ENCODE peak calls at places on chromosomes 4 and X, in seven cellular contexts. One of them, this sample, is unnamed.

GRCh38 chrX:119234931-119235555 is 1.0 kb upstream of the PGRMC1 start:
- DNase-seq in SK-N-SH: no peak
- DNase-seq in NB4: no peak
- DNase-seq in colonic mucosa: peak; percentile 22
- DNase-seq in K562: no peak
- DNase-seq in cardiac muscle cell: peak; percentile 5
- DNase-seq in esophagus squamous epithelium: no peak
- DNase-seq in this sample: no peak

GRCh38 chr4:8838911-8839431 is 32.7 kb downstream of the HMX1 start:
- DNase-seq in esophagus squamous epithelium: no peak
- DNase-seq in SK-N-SH: peak; percentile 48
- DNase-seq in NB4: no peak
- DNase-seq in colonic mucosa: no peak
- DNase-seq in cardiac muscle cell: no peak
- DNase-seq in K562: no peak
- DNase-seq in this sample: no peak

GRCh38 chr4:48490680-48491513 is 845 bp downstream of the ZAR1 start:
- DNase-seq in K562: no peak
- DNase-seq in cardiac muscle cell: no peak
- DNase-seq in esophagus squamous epithelium: no peak
- DNase-seq in colonic mucosa: peak; percentile 48
- DNase-seq in SK-N-SH: no peak
- DNase-seq in NB4: no peak
- DNase-seq in this sample: no peak

GRCh38 chr4:110020139-110020538 is 107.5 kb downstream of the EGF start:
- DNase-seq in NB4: no peak
- DNase-seq in K562: no peak
- DNase-seq in SK-N-SH: no peak
- DNase-seq in esophagus squamous epithelium: no peak
- DNase-seq in colonic mucosa: no peak
- DNase-seq in cardiac muscle cell: peak; percentile 30
- DNase-seq in this sample: no peak

GRCh38 chr4:36758312-36758690 is 476.9 kb downstream of the DTHD1 start:
- DNase-seq in K562: no peak
- DNase-seq in colonic mucosa: no peak
- DNase-seq in esophagus squamous epithelium: no peak
- DNase-seq in NB4: no peak
- DNase-seq in SK-N-SH: no peak
- DNase-seq in cardiac muscle cell: no peak
- DNase-seq in this sample: no peak

GRCh38 chr4:11165052-11165451 is 263.6 kb downstream of the HS3ST1 start:
- DNase-seq in esophagus squamous epithelium: no peak
- DNase-seq in colonic mucosa: no peak
- DNase-seq in K562: no peak
- DNase-seq in cardiac muscle cell: no peak
- DNase-seq in NB4: no peak
- DNase-seq in SK-N-SH: no peak
- DNase-seq in this sample: no peak

GRCh38 chr4:141027421-141027820 is 105.8 kb downstream of the RNF150 start:
- DNase-seq in cardiac muscle cell: peak; percentile 44
- DNase-seq in colonic mucosa: no peak
- DNase-seq in SK-N-SH: no peak
- DNase-seq in esophagus squamous epithelium: no peak
- DNase-seq in K562: no peak
- DNase-seq in NB4: no peak
- DNase-seq in this sample: peak; percentile 33

GRCh38 chrX:40177942-40178715 is 80.4 kb upstream of the BCOR start:
- DNase-seq in SK-N-SH: no peak
- DNase-seq in colonic mucosa: no peak
- DNase-seq in K562: no peak
- DNase-seq in esophagus squamous epithelium: no peak
- DNase-seq in cardiac muscle cell: no peak
- DNase-seq in NB4: peak; percentile 15
- DNase-seq in this sample: no peak

GRCh38 chr4:87506974-87507701 is 22.0 kb downstream of the SPARCL1 start:
- DNase-seq in NB4: no peak
- DNase-seq in esophagus squamous epithelium: no peak
- DNase-seq in K562: no peak
- DNase-seq in colonic mucosa: no peak
- DNase-seq in cardiac muscle cell: no peak
- DNase-seq in SK-N-SH: no peak
- DNase-seq in this sample: peak; percentile 86

GRCh38 chr4:80259012-80259411 is 7.5 kb upstream of the FGF5 start:
- DNase-seq in K562: no peak
- DNase-seq in SK-N-SH: no peak
- DNase-seq in esophagus squamous epithelium: no peak
- DNase-seq in NB4: no peak
- DNase-seq in cardiac muscle cell: no peak
- DNase-seq in colonic mucosa: no peak
- DNase-seq in this sample: no peak

GRCh38 chr4:1410491-1411325 is 4.5 kb upstream of the NKX1-1 start:
- DNase-seq in NB4: peak; percentile 81
- DNase-seq in colonic mucosa: peak; percentile 20
- DNase-seq in cardiac muscle cell: peak; percentile 94
- DNase-seq in esophagus squamous epithelium: no peak
- DNase-seq in K562: peak; percentile 87
- DNase-seq in SK-N-SH: peak; percentile 48
- DNase-seq in this sample: peak; percentile 54

GRCh38 chrX:3548743-3549441 is 164.6 kb downstream of the PRKX start:
- DNase-seq in NB4: peak; percentile 64
- DNase-seq in cardiac muscle cell: peak; percentile 29
- DNase-seq in K562: no peak
- DNase-seq in esophagus squamous epithelium: no peak
- DNase-seq in SK-N-SH: peak; percentile 14
- DNase-seq in colonic mucosa: no peak
- DNase-seq in this sample: peak; percentile 93

GRCh38 chrX:150094375-150094774 is 156.1 kb upstream of the EOLA2 start:
- DNase-seq in colonic mucosa: no peak
- DNase-seq in esophagus squamous epithelium: no peak
- DNase-seq in K562: no peak
- DNase-seq in NB4: no peak
- DNase-seq in cardiac muscle cell: no peak
- DNase-seq in SK-N-SH: no peak
- DNase-seq in this sample: no peak

GRCh38 chrX:101347859-101348451 is 587 bp downstream of the TIMM8A start:
- DNase-seq in K562: peak; percentile 38
- DNase-seq in esophagus squamous epithelium: no peak
- DNase-seq in cardiac muscle cell: no peak
- DNase-seq in colonic mucosa: no peak
- DNase-seq in SK-N-SH: peak; percentile 46
- DNase-seq in NB4: peak; percentile 22
- DNase-seq in this sample: peak; percentile 42

GRCh38 chr4:26388671-26389070 is 67.9 kb downstream of the RBPJ start:
- DNase-seq in colonic mucosa: no peak
- DNase-seq in K562: no peak
- DNase-seq in SK-N-SH: no peak
- DNase-seq in cardiac muscle cell: no peak
- DNase-seq in NB4: no peak
- DNase-seq in esophagus squamous epithelium: no peak
- DNase-seq in this sample: no peak

GRCh38 chrX:21319323-21319722 is 54.9 kb upstream of the CNKSR2 start:
- DNase-seq in esophagus squamous epithelium: no peak
- DNase-seq in colonic mucosa: no peak
- DNase-seq in NB4: no peak
- DNase-seq in cardiac muscle cell: no peak
- DNase-seq in K562: no peak
- DNase-seq in SK-N-SH: no peak
- DNase-seq in this sample: no peak

GRCh38 chr4:64774626-64775025 is 365.4 kb upstream of the TECRL start:
- DNase-seq in SK-N-SH: no peak
- DNase-seq in cardiac muscle cell: no peak
- DNase-seq in K562: no peak
- DNase-seq in esophagus squamous epithelium: no peak
- DNase-seq in colonic mucosa: no peak
- DNase-seq in NB4: no peak
- DNase-seq in this sample: no peak

DNA sequence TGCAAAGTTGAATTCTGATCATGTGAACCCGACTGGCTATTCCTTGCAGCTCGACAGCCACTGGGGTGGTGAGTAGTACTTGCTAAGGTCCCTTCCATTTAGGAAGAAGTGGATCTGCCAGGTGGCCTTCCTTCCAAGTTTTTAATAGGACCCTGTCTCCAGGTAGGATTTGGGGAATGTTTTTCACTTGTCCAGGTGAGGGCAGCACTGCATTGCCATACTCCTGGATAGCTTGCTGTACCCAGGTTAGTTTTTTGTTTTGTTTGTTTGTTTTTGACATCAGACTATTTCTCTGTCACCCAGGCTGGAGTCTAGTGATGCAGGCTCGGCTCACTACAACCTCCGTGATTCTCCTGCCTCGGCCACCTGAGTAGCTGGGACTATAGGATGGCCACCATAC is 29.8 kb downstream of the SAGE1 start:
- DNase-seq in SK-N-SH: no peak
- DNase-seq in esophagus squamous epithelium: no peak
- DNase-seq in K562: no peak
- DNase-seq in NB4: no peak
- DNase-seq in colonic mucosa: no peak
- DNase-seq in cardiac muscle cell: no peak
- DNase-seq in this sample: no peak
- TF ChIP-seq CTCF in SK-N-SH: peak; percentile 39
- TF ChIP-seq CTCF in esophagus squamous epithelium: no peak
- TF ChIP-seq CTCF in K562: peak; percentile 44
- TF ChIP-seq CTCF in NB4: no peak
- TF ChIP-seq CTCF in colonic mucosa: no peak
- TF ChIP-seq CTCF in cardiac muscle cell: no peak
- TF ChIP-seq CTCF in this sample: no peak

GRCh38 chr4:73599182-73599581 is 21.1 kb downstream of the RASSF6 start:
- DNase-seq in esophagus squamous epithelium: no peak
- DNase-seq in SK-N-SH: no peak
- DNase-seq in K562: peak; percentile 30
- DNase-seq in NB4: peak; percentile 12
- DNase-seq in cardiac muscle cell: no peak
- DNase-seq in colonic mucosa: peak; percentile 85
- DNase-seq in this sample: peak; percentile 89
- H3K4me3 ChIP-seq in esophagus squamous epithelium: no peak overlapping the region
- H3K4me3 ChIP-seq in SK-N-SH: no peak overlapping the region
- H3K4me3 ChIP-seq in K562: no peak overlapping the region
- H3K4me3 ChIP-seq in NB4: no peak overlapping the region
- H3K4me3 ChIP-seq in cardiac muscle cell: no peak overlapping the region
- H3K4me3 ChIP-seq in colonic mucosa: no peak overlapping the region
- H3K4me3 ChIP-seq in this sample: no peak overlapping the region

GRCh38 chrX:68185161-68185560 is 248.1 kb downstream of the OPHN1 start:
- DNase-seq in cardiac muscle cell: no peak
- DNase-seq in NB4: no peak
- DNase-seq in K562: no peak
- DNase-seq in esophagus squamous epithelium: no peak
- DNase-seq in SK-N-SH: no peak
- DNase-seq in colonic mucosa: no peak
- DNase-seq in this sample: no peak

GRCh38 chrX:68179355-68179754 is 253.9 kb downstream of the OPHN1 start:
- DNase-seq in SK-N-SH: no peak
- DNase-seq in cardiac muscle cell: no peak
- DNase-seq in esophagus squamous epithelium: no peak
- DNase-seq in colonic mucosa: no peak
- DNase-seq in K562: no peak
- DNase-seq in NB4: no peak
- DNase-seq in this sample: no peak

GRCh38 chrX:68180501-68181061 is 252.7 kb downstream of the OPHN1 start:
- DNase-seq in cardiac muscle cell: no peak
- DNase-seq in NB4: no peak
- DNase-seq in colonic mucosa: no peak
- DNase-seq in esophagus squamous epithelium: no peak
- DNase-seq in SK-N-SH: no peak
- DNase-seq in K562: peak; percentile 6
- DNase-seq in this sample: no peak

GRCh38 chrX:68186552-68187262 is 246.6 kb downstream of the OPHN1 start:
- DNase-seq in SK-N-SH: no peak
- DNase-seq in NB4: peak; percentile 62
- DNase-seq in esophagus squamous epithelium: no peak
- DNase-seq in K562: no peak
- DNase-seq in cardiac muscle cell: no peak
- DNase-seq in colonic mucosa: no peak
- DNase-seq in this sample: peak; percentile 6

DNA sequence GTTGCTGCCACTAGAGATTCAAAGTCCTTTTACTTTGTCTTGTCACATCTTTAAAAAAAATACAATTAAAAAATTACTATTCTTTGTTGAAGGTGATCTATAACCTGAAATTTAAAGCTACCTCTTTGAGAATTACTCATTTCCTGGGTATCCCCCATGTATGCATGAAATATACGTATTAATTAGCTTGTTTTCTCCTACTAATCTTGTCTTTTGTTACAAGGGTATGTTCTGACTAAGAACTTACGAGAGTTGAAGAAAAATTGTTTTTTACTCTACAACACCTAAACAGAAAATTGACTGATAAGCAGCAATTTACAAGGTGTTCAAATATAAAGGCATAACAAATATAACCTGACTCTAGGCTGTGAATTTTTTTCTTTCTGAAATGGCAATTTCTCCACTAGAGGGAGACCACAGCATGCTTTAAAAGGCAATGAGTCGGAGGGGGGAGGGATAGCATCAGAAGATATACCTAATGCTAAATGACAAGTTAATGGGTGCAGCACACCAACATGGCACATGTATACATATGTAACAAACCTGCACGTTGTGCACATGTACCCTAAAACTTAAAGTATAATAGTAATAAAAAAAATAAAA is 249.6 kb downstream of the OPHN1 start:
- DNase-seq in cardiac muscle cell: peak; percentile 32
- DNase-seq in SK-N-SH: peak; percentile 9
- DNase-seq in colonic mucosa: no peak
- DNase-seq in K562: peak; percentile 14
- DNase-seq in NB4: peak; percentile 44
- DNase-seq in esophagus squamous epithelium: no peak
- DNase-seq in this sample: peak; percentile 32
- TF ChIP-seq CTCF in cardiac muscle cell: peak; percentile 47
- TF ChIP-seq CTCF in SK-N-SH: peak; percentile 80
- TF ChIP-seq CTCF in colonic mucosa: no peak
- TF ChIP-seq CTCF in K562: peak; percentile 30
- TF ChIP-seq CTCF in NB4: peak; percentile 31
- TF ChIP-seq CTCF in esophagus squamous epithelium: no peak
- TF ChIP-seq CTCF in this sample: peak; percentile 56

GRCh38 chr4:68872442-68873217 is 56.8 kb downstream of the UGT2B10 start:
- DNase-seq in esophagus squamous epithelium: no peak
- DNase-seq in SK-N-SH: no peak
- DNase-seq in K562: no peak
- DNase-seq in cardiac muscle cell: peak; percentile 69
- DNase-seq in colonic mucosa: no peak
- DNase-seq in NB4: no peak
- DNase-seq in this sample: no peak
- H3K4me3 ChIP-seq in esophagus squamous epithelium: no peak overlapping the region
- H3K4me3 ChIP-seq in SK-N-SH: no peak overlapping the region
- H3K4me3 ChIP-seq in K562: no peak overlapping the region
- H3K4me3 ChIP-seq in cardiac muscle cell: no peak overlapping the region
- H3K4me3 ChIP-seq in colonic mucosa: no peak overlapping the region
- H3K4me3 ChIP-seq in NB4: no peak overlapping the region
- H3K4me3 ChIP-seq in this sample: no peak overlapping the region

DNA sequence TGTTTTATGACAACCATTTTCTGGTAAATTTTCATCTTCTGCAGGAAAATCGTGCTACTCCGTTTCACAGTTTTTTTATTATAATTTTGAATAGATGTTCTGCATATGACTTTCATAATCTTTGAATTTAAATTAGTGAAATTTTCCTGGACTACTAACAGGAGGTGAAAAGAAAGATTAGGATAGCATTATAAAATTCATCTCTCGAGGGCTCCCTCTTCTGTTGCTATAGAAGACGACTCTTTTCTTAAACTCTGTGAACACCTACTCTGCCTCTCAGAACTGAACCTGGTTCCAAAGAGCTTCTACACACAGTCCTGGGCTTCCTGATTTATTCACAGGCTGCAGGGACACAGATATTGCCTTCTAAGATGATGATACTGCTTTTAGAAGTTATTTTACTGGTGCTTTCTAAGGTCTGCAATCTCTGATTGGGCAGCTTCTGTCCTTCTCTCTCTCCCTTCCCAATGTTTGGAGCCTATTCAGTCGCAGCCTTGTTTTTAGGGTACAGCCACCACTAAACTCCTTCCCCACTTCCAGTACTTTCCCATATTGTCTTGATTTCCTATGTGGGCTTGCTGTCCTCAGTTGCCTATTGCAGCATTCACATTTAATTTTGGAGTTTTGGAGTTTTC is 10.1 kb upstream of the SAP30 start:
- DNase-seq in K562: peak; percentile 11
- DNase-seq in SK-N-SH: no peak
- DNase-seq in colonic mucosa: no peak
- DNase-seq in cardiac muscle cell: peak; percentile 13
- DNase-seq in NB4: no peak
- DNase-seq in esophagus squamous epithelium: no peak
- DNase-seq in this sample: peak; percentile 16
- TF ChIP-seq CTCF in K562: peak; percentile 37
- TF ChIP-seq CTCF in SK-N-SH: peak; percentile 48
- TF ChIP-seq CTCF in colonic mucosa: no peak
- TF ChIP-seq CTCF in cardiac muscle cell: peak; percentile 48
- TF ChIP-seq CTCF in NB4: no peak
- TF ChIP-seq CTCF in esophagus squamous epithelium: no peak
- TF ChIP-seq CTCF in this sample: peak; percentile 42